ENCODE peak calls at places on chromosomes 4 and X, in seven cellular contexts. G, S, I, U, W, H and T are unnamed samples.

GRCh38 chr4:173486714-173487392 is 43.2 kb downstream of the HAND2 start:
- DNase-seq in G (no peak), W (no peak), H (no peak), S (no peak), I (no peak), U (no peak), T (no peak)

GRCh38 chrX:153400146-153401132 is 711 bp downstream of the PNMA6E start:
- DNase-seq in H (peak), G (no peak), S (peak), W (peak), U (peak), I (no peak), T (peak)

GRCh38 chr4:82885410-82885809 is 5.5 kb downstream of the SEC31A start:
- DNase-seq in U (no peak), S (no peak), W (no peak), H (no peak), I (no peak), G (no peak), T (no peak)

GRCh38 chr4:23039813-23040212 is 347.1 kb downstream of the GBA3 start:
- DNase-seq in U (no peak), S (no peak), G (no peak), H (no peak), I (no peak), W (no peak), T (no peak)

GRCh38 chr4:81256059-81256635 is 41.1 kb upstream of the PRKG2 start:
- DNase-seq in S (no peak), G (no peak), I (no peak), H (no peak), W (no peak), U (no peak), T (no peak)

GRCh38 chr4:151658959-151659593 is 101.7 kb downstream of the GATB start:
- DNase-seq in S (no peak), W (peak), H (no peak), I (no peak), G (no peak), U (no peak), T (no peak)

GRCh38 chr4:104901438-104901837 is 245.2 kb upstream of the TET2 start:
- DNase-seq in I (no peak), U (peak), W (no peak), H (no peak), S (no peak), G (no peak), T (no peak)

GRCh38 chr4:55161739-55162138 is 36.3 kb upstream of the KDR start:
- DNase-seq in U (no peak), I (no peak), G (no peak), S (no peak), W (no peak), H (no peak), T (no peak)

GRCh38 chrX:69431417-69431816 is 72.7 kb upstream of the NALF2 start:
- DNase-seq in I (no peak), U (no peak), W (no peak), H (no peak), S (no peak), G (no peak), T (no peak)

GRCh38 chr4:145939241-145939640 is 618 bp upstream of the ZNF827 start:
- DNase-seq in S (no peak), H (peak), G (no peak), I (no peak), W (peak), U (no peak), T (no peak)

GRCh38 chr4:40196724-40197281 is at the start of gene RHOH:
- DNase-seq in I (peak), U (no peak), G (no peak), S (peak), H (peak), W (no peak), T (peak)

GRCh38 chrX:11266329-11266830 is 26.8 kb upstream of the AMELX start:
- DNase-seq in G (no peak), W (no peak), I (no peak), U (no peak), S (no peak), H (no peak), T (no peak)

GRCh38 chrX:28884823-28885222 is 297.6 kb downstream of the IL1RAPL1 start:
- DNase-seq in G (no peak), W (no peak), I (no peak), H (no peak), U (no peak), S (no peak), T (no peak)

GRCh38 chr4:169492436-169493163 is 119.8 kb downstream of the NEK1 start:
- DNase-seq in G (no peak), S (no peak), W (peak), I (no peak), H (peak), U (peak), T (no peak)

GRCh38 chr4:25911356-25911755 is 2.7 kb upstream of the SMIM20 start:
- DNase-seq in W (no peak), I (no peak), S (no peak), G (no peak), U (no peak), H (no peak), T (no peak)

GRCh38 chr4:81663368-81663767 is 191.7 kb upstream of the RASGEF1B start:
- DNase-seq in W (no peak), I (no peak), G (no peak), U (no peak), H (no peak), S (no peak), T (no peak)

GRCh38 chr4:83011779-83012630 is 1.4 kb upstream of the LIN54 start:
- DNase-seq in W (no peak), U (peak), H (peak), S (no peak), G (no peak), I (no peak), T (peak)

GRCh38 chr4:77169496-77169895 is 12.5 kb downstream of the CCNG2 start:
- DNase-seq in I (no peak), G (no peak), W (peak), U (no peak), S (no peak), H (no peak), T (no peak)

GRCh38 chrX:40068048-40068447 is 29.7 kb downstream of the BCOR start:
- DNase-seq in H (no peak), G (no peak), W (no peak), S (peak), U (peak), I (no peak), T (no peak)

GRCh38 chrX:23908219-23909003 is 605 bp downstream of the CXorf58 start:
- DNase-seq in U (peak), W (no peak), G (no peak), S (peak), I (peak), H (peak), T (peak)

GRCh38 chr4:83326546-83326945 is 8.1 kb downstream of the HPSE start:
- DNase-seq in H (no peak), I (no peak), U (no peak), G (no peak), S (no peak), W (no peak), T (no peak)

GRCh38 chr4:37793562-37793961 is 32.9 kb upstream of the PGM2 start:
- DNase-seq in U (no peak), S (peak), I (peak), W (peak), H (peak), G (no peak), T (peak)

GRCh38 chr4:141248029-141248428 is 27.3 kb downstream of the ZNF330 start:
- DNase-seq in U (no peak), G (no peak), S (no peak), I (no peak), W (peak), H (no peak), T (no peak)

GRCh38 chr4:26015133-26015651 is 101.2 kb downstream of the SMIM20 start:
- DNase-seq in W (peak), G (peak), U (no peak), I (no peak), H (no peak), S (no peak), T (no peak)

GRCh38 chrX:131778269-131779218 is 234.7 kb downstream of the OR13H1 start:
- DNase-seq in H (peak), U (no peak), I (peak), G (no peak), S (no peak), W (peak), T (peak)